ENCODE peak calls at places on chromosomes 2 and 18, in four cellular contexts. M, V, T and J are unnamed samples.
A peak's percentile ranks its signal among the peaks of the same experiment; 100 is the strongest.

GRCh38 chr2:233041722-233042323 is 9.4 kb downstream of the NEU2 start:
- DNase-seq in M (no peak), V (no peak), T (no peak), J (no peak)

GRCh38 chr2:106160786-106161261 is 33.3 kb downstream of the UXS1 start:
- DNase-seq in M (no peak), V (no peak), T (no peak), J (no peak)

GRCh38 chr18:54880706-54881105 is 52.4 kb downstream of the RAB27B start:
- DNase-seq in M (no peak), V (no peak), T (no peak), J (peak; percentile 13)

GRCh38 chr2:152573168-152573567 is 144.1 kb downstream of the PRPF40A start:
- DNase-seq in M (no peak), V (no peak), T (no peak), J (no peak)

GRCh38 chr2:226118471-226119429 is 680.9 kb downstream of the IRS1 start:
- DNase-seq in M (no peak), V (no peak), T (peak; percentile 67), J (peak; percentile 40)

GRCh38 chr2:48189552-48190228 is 283.4 kb upstream of the FBXO11 start:
- DNase-seq in M (no peak), V (peak; percentile 42), T (no peak), J (no peak)

GRCh38 chr18:24228661-24229053 is 89.8 kb downstream of the CABYR start:
- DNase-seq in M (no peak), V (no peak), T (no peak), J (peak; percentile 58)

GRCh38 chr2:191979221-191979730 is 132.4 kb upstream of the CAVIN2 start:
- DNase-seq in M (no peak), V (no peak), T (no peak), J (no peak)

GRCh38 chr2:133497261-133497893 is 70.9 kb downstream of the NCKAP5 start:
- DNase-seq in M (no peak), V (no peak), T (no peak), J (peak; percentile 51)

GRCh38 chr2:137865954-137866540 is 98.2 kb upstream of the HNMT start:
- DNase-seq in M (no peak), V (peak; percentile 43), T (no peak), J (no peak)

GRCh38 chr2:8622199-8622911 is 59.5 kb upstream of the ID2 start:
- DNase-seq in M (no peak), V (no peak), T (no peak), J (no peak)

GRCh38 chr2:48452108-48452507 is 77.8 kb upstream of the STON1 start:
- DNase-seq in M (no peak), V (no peak), T (no peak), J (no peak)

GRCh38 chr2:102256874-102257462 is 54.4 kb upstream of the IL1RL1 start:
- DNase-seq in M (no peak), V (no peak), T (no peak), J (no peak)

GRCh38 chr2:120934891-120935338 is 199.2 kb downstream of the GLI2 start:
- DNase-seq in M (peak; percentile 36), V (no peak), T (peak; percentile 86), J (no peak)

GRCh38 chr2:226414313-226414712 is 385.3 kb downstream of the IRS1 start:
- DNase-seq in M (no peak), V (no peak), T (no peak), J (no peak)

GRCh38 chr2:15687720-15688119 is 96.1 kb downstream of the DDX1 start:
- DNase-seq in M (no peak), V (peak; percentile 84), T (no peak), J (no peak)

GRCh38 chr2:224412064-224412921 is 10.4 kb upstream of the FAM124B start:
- DNase-seq in M (no peak), V (peak; percentile 62), T (peak; percentile 26), J (peak; percentile 61)

GRCh38 chr2:237868631-237869356 is 9.4 kb downstream of the RAMP1 start:
- DNase-seq in M (no peak), V (no peak), T (no peak), J (no peak)

GRCh38 chr2:120552800-120553471 is 182.7 kb upstream of the GLI2 start:
- DNase-seq in M (peak; percentile 40), V (peak; percentile 95), T (no peak), J (no peak)

GRCh38 chr2:159071190-159071915 is 102.9 kb downstream of the TANC1 start:
- DNase-seq in M (no peak), V (no peak), T (no peak), J (peak; percentile 77)

GRCh38 chr2:16566701-16567100 is 98.9 kb downstream of the CYRIA start:
- DNase-seq in M (no peak), V (no peak), T (no peak), J (no peak)

GRCh38 chr2:216426938-216427337 is 14.7 kb downstream of the SMARCAL1 start:
- DNase-seq in M (no peak), V (no peak), T (peak; percentile 28), J (no peak)

GRCh38 chr2:108909917-108910515 is 79.0 kb downstream of the EDAR start:
- DNase-seq in M (no peak), V (no peak), T (no peak), J (no peak)

DNA sequence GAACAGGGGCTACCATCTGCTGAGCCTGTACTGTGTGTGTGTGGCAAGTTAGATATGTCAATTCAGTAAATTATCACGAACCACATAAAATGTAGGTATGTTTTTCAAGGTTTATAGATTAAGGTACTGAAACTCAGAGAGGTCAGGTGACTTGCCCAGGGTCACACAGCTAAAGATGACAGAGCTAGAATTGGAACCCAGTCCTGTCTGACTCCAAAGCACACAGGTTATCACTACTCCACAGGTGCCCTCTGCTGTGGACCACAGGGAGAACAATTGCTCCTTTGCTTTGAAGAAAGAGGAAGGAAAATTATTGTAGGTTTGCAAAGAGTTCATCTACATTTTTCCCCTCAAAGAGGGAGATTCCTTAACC is 229.7 kb upstream of the AGAP1 start:
- DNase-seq in M (no peak), V (no peak), T (no peak), J (no peak)
- TF ChIP-seq CTCF in M (no peak), V (no peak), T (no peak), J (no peak)

GRCh38 chr2:151315381-151315903 is 26.0 kb upstream of the NMI start:
- DNase-seq in M (no peak), V (no peak), T (no peak), J (peak; percentile 94)
- H3K4me3 ChIP-seq in M (peak overlapping the region; percentile 42), V (no peak overlapping the region), T (no peak overlapping the region), J (peak overlapping the region; percentile 1)

GRCh38 chr2:10826625-10827024 is 14.0 kb upstream of the PDIA6 start:
- DNase-seq in M (no peak), V (no peak), T (no peak), J (no peak)
- TF ChIP-seq CTCF in M (no peak), V (no peak), T (no peak), J (no peak)

GRCh38 chr2:217941886-217942728 is 60.7 kb downstream of the TNS1 start:
- DNase-seq in M (no peak), V (no peak), T (no peak), J (no peak)

GRCh38 chr2:217942731-217943335 is 60.0 kb downstream of the TNS1 start:
- DNase-seq in M (no peak), V (peak; percentile 72), T (no peak), J (no peak)

GRCh38 chr2:217944366-217944765 is 58.4 kb downstream of the TNS1 start:
- DNase-seq in M (no peak), V (no peak), T (no peak), J (no peak)

GRCh38 chr2:217944923-217945322 is 57.9 kb downstream of the TNS1 start:
- DNase-seq in M (no peak), V (no peak), T (no peak), J (no peak)

DNA sequence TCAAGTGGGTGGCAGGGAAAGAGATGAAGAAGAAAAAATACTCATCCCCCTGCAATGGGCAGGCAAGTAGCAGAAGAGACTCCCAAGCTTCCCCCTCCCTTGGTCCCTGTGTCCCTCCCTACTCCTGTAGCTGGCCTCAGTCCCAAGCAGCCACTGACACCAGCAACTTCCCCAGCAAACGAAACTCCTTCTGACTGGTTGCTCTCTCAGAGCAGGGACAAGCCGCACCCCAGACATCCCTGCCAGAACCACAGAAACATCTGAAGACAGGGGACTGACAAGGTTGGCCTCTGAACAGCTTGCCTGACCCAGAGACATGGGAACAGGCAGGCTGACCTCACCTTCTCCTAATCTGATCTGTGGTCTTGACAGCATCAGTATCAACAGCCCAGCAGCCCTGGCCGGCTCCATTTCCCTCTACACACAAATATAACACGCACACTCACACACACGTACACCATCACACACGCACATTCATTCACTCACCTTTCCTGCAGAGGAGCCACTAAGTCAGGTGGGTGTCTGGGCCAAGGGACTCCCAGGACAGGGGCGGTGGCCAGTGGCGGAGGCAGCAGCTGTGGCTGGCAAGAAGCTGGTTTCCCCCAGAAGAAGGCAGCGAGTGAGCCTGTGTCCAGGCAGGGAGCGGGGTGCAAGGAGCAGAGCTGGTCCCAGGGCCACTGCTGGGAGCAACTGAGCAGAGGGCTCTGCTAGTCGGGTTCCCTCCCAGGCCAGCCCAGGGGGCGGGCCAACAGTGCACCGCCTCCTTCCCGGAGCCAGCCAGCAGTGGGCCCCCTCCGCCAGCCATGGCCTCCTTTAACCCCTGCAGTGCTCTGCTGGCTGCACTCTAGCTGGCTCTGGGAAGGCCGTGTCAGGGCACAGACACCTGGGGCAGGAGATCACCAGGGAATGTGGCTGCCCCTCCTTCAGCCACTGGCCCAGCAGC is 59.1 kb downstream of the TNS1 start:
- DNase-seq in M (no peak), V (peak; percentile 93), T (no peak), J (no peak)
- H3K4me3 ChIP-seq in M (peak overlapping the region; percentile 82), V (peak overlapping the region; percentile 98), T (peak overlapping the region; percentile 69), J (peak overlapping the region; percentile 63)

DNA sequence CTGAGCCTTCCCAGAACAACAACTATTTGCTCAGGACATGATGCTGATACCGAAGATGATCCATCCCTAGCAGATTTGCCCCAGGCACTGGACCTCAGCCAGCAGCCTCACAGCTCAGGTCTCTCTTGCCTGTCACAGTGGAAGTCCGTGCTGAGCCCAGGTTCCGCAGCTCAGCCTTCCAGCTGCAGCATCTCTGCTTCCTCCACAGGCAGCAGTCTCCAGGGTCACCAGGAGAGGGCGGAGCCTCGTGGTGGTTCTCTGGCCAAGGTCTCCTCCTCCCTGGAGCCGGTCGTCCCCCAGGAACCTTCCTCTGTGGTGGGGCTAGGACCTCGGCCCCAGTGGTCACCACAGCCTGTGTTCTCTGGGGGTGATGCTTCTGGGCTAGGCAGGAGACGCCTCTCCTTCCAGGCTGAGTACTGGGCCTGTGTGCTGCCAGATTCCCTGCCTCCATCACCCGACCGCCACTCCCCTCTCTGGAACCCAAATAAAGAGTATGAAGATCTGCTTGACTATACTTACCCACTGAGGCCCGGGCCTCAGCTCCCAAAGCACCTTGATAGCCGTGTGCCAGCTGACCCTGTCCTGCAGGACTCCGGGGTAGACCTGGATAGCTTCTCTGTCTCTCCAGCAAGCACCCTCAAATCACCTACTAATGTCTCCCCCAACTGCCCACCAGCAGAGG is 15.4 kb downstream of the CEP68 start:
- DNase-seq in M (no peak), V (no peak), T (no peak), J (no peak)
- TF ChIP-seq CTCF in M (no peak), V (peak; percentile 14), T (peak; percentile 19), J (peak; percentile 47)